ENCODE peak calls at places on chromosomes 3 and 15, in seven cellular contexts. One of them, this sample, is unnamed. For H3K9me3, the result is how much of the 10 kb centered on the place peaks cover.

GRCh38 chr3:171363211-171363610 is 97.0 kb downstream of the TNIK start:
- DNase-seq in ovary: no peak
- DNase-seq in K562: no peak
- DNase-seq in stomach: no peak
- DNase-seq in GM12878: no peak
- DNase-seq in HepG2: no peak
- DNase-seq in A549: no peak
- DNase-seq in this sample: no peak

GRCh38 chr3:61808526-61808925 is 247.2 kb downstream of the PTPRG start:
- DNase-seq in stomach: no peak
- DNase-seq in HepG2: no peak
- DNase-seq in GM12878: no peak
- DNase-seq in A549: no peak
- DNase-seq in K562: no peak
- DNase-seq in ovary: peak
- DNase-seq in this sample: no peak

GRCh38 chr3:11601446-11602241 is 42.1 kb downstream of the VGLL4 start:
- DNase-seq in stomach: peak
- DNase-seq in K562: peak
- DNase-seq in ovary: peak
- DNase-seq in GM12878: peak
- DNase-seq in A549: no peak
- DNase-seq in HepG2: no peak
- DNase-seq in this sample: peak

GRCh38 chr3:77039606-77040553 is at the start of gene ROBO2:
- DNase-seq in stomach: no peak
- DNase-seq in ovary: peak
- DNase-seq in K562: peak
- DNase-seq in HepG2: no peak
- DNase-seq in A549: no peak
- DNase-seq in GM12878: no peak
- DNase-seq in this sample: no peak

GRCh38 chr3:54433846-54434245 is 311.5 kb downstream of the CACNA2D3 start:
- DNase-seq in HepG2: peak
- DNase-seq in GM12878: no peak
- DNase-seq in K562: peak
- DNase-seq in stomach: no peak
- DNase-seq in A549: peak
- DNase-seq in ovary: no peak
- DNase-seq in this sample: no peak

GRCh38 chr15:97759363-97759762 is 201.1 kb upstream of the ARRDC4 start:
- DNase-seq in HepG2: no peak
- DNase-seq in K562: peak
- DNase-seq in GM12878: no peak
- DNase-seq in stomach: no peak
- DNase-seq in ovary: no peak
- DNase-seq in A549: no peak
- DNase-seq in this sample: no peak

GRCh38 chr3:182609575-182610156 is 183.6 kb upstream of the ATP11B start:
- DNase-seq in HepG2: no peak
- DNase-seq in stomach: peak
- DNase-seq in A549: no peak
- DNase-seq in K562: no peak
- DNase-seq in GM12878: no peak
- DNase-seq in ovary: no peak
- DNase-seq in this sample: no peak

GRCh38 chr3:54917172-54917571 is 10.7 kb downstream of the LRTM1 start:
- DNase-seq in K562: no peak
- DNase-seq in ovary: no peak
- DNase-seq in A549: no peak
- DNase-seq in stomach: no peak
- DNase-seq in HepG2: no peak
- DNase-seq in GM12878: no peak
- DNase-seq in this sample: no peak

GRCh38 chr3:146746190-146746589 is 141.0 kb upstream of the PLSCR5 start:
- DNase-seq in K562: no peak
- DNase-seq in stomach: no peak
- DNase-seq in GM12878: no peak
- DNase-seq in A549: no peak
- DNase-seq in HepG2: no peak
- DNase-seq in ovary: no peak
- DNase-seq in this sample: no peak

GRCh38 chr3:58521002-58521670 is 15.9 kb downstream of the ACOX2 start:
- DNase-seq in GM12878: no peak
- DNase-seq in K562: peak
- DNase-seq in stomach: no peak
- DNase-seq in HepG2: peak
- DNase-seq in ovary: no peak
- DNase-seq in A549: no peak
- DNase-seq in this sample: no peak

GRCh38 chr15:78752492-78753358 is 58.5 kb downstream of the ADAMTS7 start:
- DNase-seq in ovary: peak
- DNase-seq in K562: no peak
- DNase-seq in A549: no peak
- DNase-seq in stomach: no peak
- DNase-seq in GM12878: no peak
- DNase-seq in HepG2: no peak
- DNase-seq in this sample: no peak

GRCh38 chr15:98433302-98433701 is 215.0 kb upstream of the IGF1R start:
- DNase-seq in GM12878: no peak
- DNase-seq in A549: no peak
- DNase-seq in K562: no peak
- DNase-seq in ovary: no peak
- DNase-seq in HepG2: no peak
- DNase-seq in stomach: no peak
- DNase-seq in this sample: no peak

GRCh38 chr3:129560931-129561594 is 18.1 kb downstream of the H1-8 start:
- DNase-seq in GM12878: no peak
- DNase-seq in HepG2: no peak
- DNase-seq in A549: peak
- DNase-seq in ovary: peak
- DNase-seq in stomach: peak
- DNase-seq in K562: no peak
- DNase-seq in this sample: peak

GRCh38 chr15:60062826-60063225 is 58.7 kb downstream of the FOXB1 start:
- DNase-seq in ovary: no peak
- DNase-seq in HepG2: no peak
- DNase-seq in K562: no peak
- DNase-seq in A549: no peak
- DNase-seq in stomach: no peak
- DNase-seq in GM12878: no peak
- DNase-seq in this sample: no peak

GRCh38 chr15:35067501-35068347 is 17.4 kb downstream of the NANOGP8 start:
- DNase-seq in GM12878: no peak
- DNase-seq in K562: no peak
- DNase-seq in HepG2: no peak
- DNase-seq in stomach: no peak
- DNase-seq in ovary: no peak
- DNase-seq in A549: no peak
- DNase-seq in this sample: no peak

GRCh38 chr15:44729394-44729913 is 6.9 kb upstream of the TRIM69 start:
- DNase-seq in stomach: peak
- DNase-seq in K562: no peak
- DNase-seq in HepG2: no peak
- DNase-seq in GM12878: no peak
- DNase-seq in A549: no peak
- DNase-seq in ovary: no peak
- DNase-seq in this sample: no peak

GRCh38 chr15:67574981-67575632 is 32.6 kb downstream of the MAP2K5 start:
- DNase-seq in A549: no peak
- DNase-seq in ovary: no peak
- DNase-seq in stomach: no peak
- DNase-seq in HepG2: no peak
- DNase-seq in GM12878: no peak
- DNase-seq in K562: peak
- DNase-seq in this sample: no peak

GRCh38 chr3:61173685-61174084 is 77.6 kb downstream of the FHIT start:
- DNase-seq in stomach: no peak
- DNase-seq in ovary: no peak
- DNase-seq in HepG2: peak
- DNase-seq in K562: peak
- DNase-seq in GM12878: no peak
- DNase-seq in A549: no peak
- DNase-seq in this sample: no peak

GRCh38 chr3:71303627-71304260 is 279.8 kb downstream of the FOXP1 start:
- DNase-seq in stomach: no peak
- DNase-seq in A549: no peak
- DNase-seq in HepG2: no peak
- DNase-seq in ovary: no peak
- DNase-seq in K562: no peak
- DNase-seq in GM12878: no peak
- DNase-seq in this sample: no peak

GRCh38 chr3:103184772-103185171 is 750.0 kb downstream of the ZPLD1 start:
- DNase-seq in A549: no peak
- DNase-seq in ovary: no peak
- DNase-seq in HepG2: no peak
- DNase-seq in stomach: no peak
- DNase-seq in GM12878: no peak
- DNase-seq in K562: no peak
- DNase-seq in this sample: no peak

DNA sequence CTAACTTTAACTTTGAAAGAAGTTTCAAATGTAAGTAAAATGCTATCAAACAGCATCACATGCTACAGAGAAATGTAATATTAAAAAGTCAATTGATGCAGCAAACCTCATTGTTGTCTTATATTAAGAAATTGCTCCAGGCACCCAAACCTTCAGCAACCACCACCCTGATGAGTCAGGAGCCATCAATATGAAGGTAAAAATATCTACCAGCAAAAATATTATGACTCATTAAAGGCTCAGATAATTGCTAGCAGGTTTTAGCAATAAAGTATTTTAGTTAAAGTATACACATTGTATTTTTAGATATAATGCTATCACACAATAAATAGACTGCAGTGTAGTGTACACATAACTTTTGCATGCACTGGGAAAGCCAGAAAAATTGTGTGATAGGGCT is 746.4 kb downstream of the ZPLD1 start:
- DNase-seq in HepG2: no peak
- DNase-seq in GM12878: no peak
- DNase-seq in ovary: no peak
- DNase-seq in stomach: no peak
- DNase-seq in A549: no peak
- DNase-seq in K562: no peak
- DNase-seq in this sample: no peak
- H3K9me3 ChIP-seq in HepG2: under half
- H3K9me3 ChIP-seq in GM12878: under half
- H3K9me3 ChIP-seq in ovary: under half
- H3K9me3 ChIP-seq in stomach: under half
- H3K9me3 ChIP-seq in A549: under half
- H3K9me3 ChIP-seq in K562: under half
- H3K9me3 ChIP-seq in this sample: under half

GRCh38 chr3:196989721-196990262 is 21.2 kb upstream of the PIGZ start:
- DNase-seq in ovary: no peak
- DNase-seq in GM12878: no peak
- DNase-seq in HepG2: peak
- DNase-seq in stomach: no peak
- DNase-seq in K562: no peak
- DNase-seq in A549: no peak
- DNase-seq in this sample: no peak
- TF ChIP-seq EP300 in ovary: no peak
- TF ChIP-seq EP300 in GM12878: no peak
- TF ChIP-seq EP300 in HepG2: no peak
- TF ChIP-seq EP300 in stomach: no peak
- TF ChIP-seq EP300 in K562: no peak
- TF ChIP-seq EP300 in A549: no peak
- TF ChIP-seq EP300 in this sample: no peak

DNA sequence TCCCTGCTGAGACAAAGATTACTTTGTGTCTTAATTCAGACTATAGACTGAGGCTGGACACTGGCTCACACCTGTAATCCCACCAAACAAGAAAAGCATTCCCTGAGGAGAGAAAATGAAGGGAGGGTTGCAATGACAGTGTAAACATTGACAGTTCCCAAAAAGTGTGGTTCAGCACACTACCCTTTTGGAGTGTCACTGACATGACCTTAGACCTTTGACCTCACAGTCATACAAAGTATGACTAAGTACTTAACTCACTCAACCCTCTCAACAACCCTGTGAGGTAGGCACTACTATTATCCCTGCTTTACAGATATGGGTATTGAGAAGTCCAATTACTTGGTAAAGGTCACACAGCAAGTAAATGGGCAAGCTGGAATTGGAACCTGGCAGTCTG is 341.7 kb downstream of the LRRC3B start:
- DNase-seq in stomach: no peak
- DNase-seq in ovary: no peak
- DNase-seq in A549: no peak
- DNase-seq in GM12878: no peak
- DNase-seq in K562: no peak
- DNase-seq in HepG2: no peak
- DNase-seq in this sample: no peak
- H3K9me3 ChIP-seq in stomach: under half
- H3K9me3 ChIP-seq in ovary: under half
- H3K9me3 ChIP-seq in A549: under half
- H3K9me3 ChIP-seq in GM12878: under half
- H3K9me3 ChIP-seq in K562: under half
- H3K9me3 ChIP-seq in HepG2: under half
- H3K9me3 ChIP-seq in this sample: under half

GRCh38 chr15:74302821-74303359 is 64.6 kb downstream of the CYP11A1 start:
- DNase-seq in GM12878: no peak
- DNase-seq in A549: peak
- DNase-seq in HepG2: peak
- DNase-seq in K562: peak
- DNase-seq in ovary: peak
- DNase-seq in stomach: peak
- DNase-seq in this sample: no peak

GRCh38 chr15:74303741-74304309 is 63.6 kb downstream of the CYP11A1 start:
- DNase-seq in GM12878: no peak
- DNase-seq in stomach: no peak
- DNase-seq in HepG2: no peak
- DNase-seq in K562: no peak
- DNase-seq in ovary: no peak
- DNase-seq in A549: no peak
- DNase-seq in this sample: no peak

GRCh38 chr15:74301583-74302374 is 65.7 kb downstream of the CCDC33 start:
- DNase-seq in GM12878: no peak
- DNase-seq in A549: no peak
- DNase-seq in stomach: no peak
- DNase-seq in K562: no peak
- DNase-seq in ovary: no peak
- DNase-seq in HepG2: no peak
- DNase-seq in this sample: no peak

GRCh38 chr15:74297867-74298266 is 61.7 kb downstream of the CCDC33 start:
- DNase-seq in A549: no peak
- DNase-seq in stomach: no peak
- DNase-seq in GM12878: no peak
- DNase-seq in HepG2: no peak
- DNase-seq in K562: no peak
- DNase-seq in ovary: no peak
- DNase-seq in this sample: no peak

DNA sequence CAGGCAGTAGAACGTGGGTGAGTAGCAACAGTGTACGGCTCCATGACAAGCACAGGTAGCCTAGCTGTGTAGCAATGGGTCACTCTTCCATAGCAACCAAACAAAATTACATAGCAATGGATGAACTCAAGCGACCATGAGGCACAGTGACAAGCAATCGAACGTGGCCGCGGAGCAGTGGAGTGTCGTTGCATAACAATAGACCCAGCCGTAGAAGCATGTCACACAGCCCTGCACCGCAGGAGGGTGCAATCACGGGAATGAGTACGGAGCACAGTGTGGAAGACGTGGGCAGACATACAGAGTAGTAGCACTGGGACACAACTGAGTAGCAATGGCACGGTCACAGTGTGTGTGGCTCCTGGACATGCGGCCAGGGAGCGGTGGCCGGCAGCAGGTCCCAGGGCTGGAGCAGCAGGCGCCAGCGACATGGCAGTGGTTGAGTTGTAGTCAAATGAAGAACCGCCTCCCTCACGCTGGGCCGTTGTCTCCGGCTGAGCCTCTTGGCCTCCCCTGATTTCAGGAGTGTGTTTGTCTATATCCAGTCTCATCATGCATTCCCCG is 64.0 kb downstream of the CCDC33 start:
- DNase-seq in K562: peak
- DNase-seq in A549: no peak
- DNase-seq in ovary: no peak
- DNase-seq in HepG2: no peak
- DNase-seq in GM12878: no peak
- DNase-seq in stomach: no peak
- DNase-seq in this sample: no peak
- TF ChIP-seq EP300 in K562: no peak
- TF ChIP-seq EP300 in A549: no peak
- TF ChIP-seq EP300 in ovary: no peak
- TF ChIP-seq EP300 in HepG2: no peak
- TF ChIP-seq EP300 in GM12878: no peak
- TF ChIP-seq EP300 in stomach: no peak
- TF ChIP-seq EP300 in this sample: no peak